ENCODE peak calls at places on chromosomes 16 and 17, in nine cellular contexts. O is breast epithelium, S is prostate gland, W is ovary, Y is HCT116, Q is A549, R is thyroid gland, N is NB4, T is H1. M is an unnamed sample.

GRCh38 chr17:71883845-71884244 is 237.0 kb upstream of the SOX9 start:
- DNase-seq in O (no peak), S (no peak), W (no peak), Y (no peak), Q (no peak), R (no peak), N (no peak), T (no peak), M (no peak)

GRCh38 chr17:38560503-38561318 is 45.0 kb downstream of the SRCIN1 start:
- DNase-seq in O (no peak), S (no peak), W (no peak), Y (no peak), Q (no peak), R (no peak), N (peak), T (no peak), M (no peak)

GRCh38 chr17:82204831-82205719 is 7.6 kb downstream of the CCDC57 start:
- DNase-seq in O (no peak), S (no peak), W (peak), Y (no peak), Q (peak), R (no peak), N (peak), T (no peak), M (no peak)

GRCh38 chr17:39231587-39232551 is 6.1 kb upstream of the STAC2 start:
- DNase-seq in O (no peak), S (no peak), W (no peak), Y (no peak), Q (peak), R (peak), N (peak), T (no peak), M (peak)

GRCh38 chr16:87318158-87318644 is 1.0 kb upstream of the C16orf95 start:
- DNase-seq in O (no peak), S (no peak), W (peak), Y (no peak), Q (no peak), R (no peak), N (no peak), T (no peak), M (no peak)

GRCh38 chr16:86676216-86676800 is 98.0 kb downstream of the FOXL1 start:
- DNase-seq in O (no peak), S (no peak), W (no peak), Y (peak), Q (peak), R (no peak), N (no peak), T (no peak), M (no peak)

GRCh38 chr16:57475711-57476339 is 10.5 kb downstream of the DOK4 start:
- DNase-seq in O (peak), S (no peak), W (no peak), Y (peak), Q (peak), R (peak), N (peak), T (peak), M (no peak)

GRCh38 chr16:26547681-26548080 is 519.0 kb upstream of the C16orf82 start:
- DNase-seq in O (no peak), S (no peak), W (no peak), Y (no peak), Q (no peak), R (no peak), N (no peak), T (no peak), M (no peak)

GRCh38 chr16:8996891-8997290 is 33.2 kb upstream of the USP7 start:
- DNase-seq in O (no peak), S (no peak), W (no peak), Y (peak), Q (peak), R (no peak), N (peak), T (no peak), M (no peak)

GRCh38 chr16:66070140-66070887 is 296.2 kb upstream of the CDH5 start:
- DNase-seq in O (no peak), S (peak), W (peak), Y (no peak), Q (no peak), R (peak), N (no peak), T (no peak), M (peak)

GRCh38 chr16:48442379-48442778 is 57.2 kb upstream of the SIAH1 start:
- DNase-seq in O (no peak), S (no peak), W (no peak), Y (no peak), Q (no peak), R (no peak), N (no peak), T (no peak), M (no peak)

GRCh38 chr16:48444574-48444973 is 59.4 kb upstream of the SIAH1 start:
- DNase-seq in O (no peak), S (no peak), W (no peak), Y (peak), Q (peak), R (no peak), N (no peak), T (no peak), M (no peak)

GRCh38 chr16:48438414-48438813 is 53.2 kb upstream of the SIAH1 start:
- DNase-seq in O (no peak), S (no peak), W (no peak), Y (no peak), Q (no peak), R (no peak), N (no peak), T (no peak), M (no peak)

GRCh38 chr16:48441106-48441505 is 55.9 kb upstream of the SIAH1 start:
- DNase-seq in O (no peak), S (no peak), W (no peak), Y (no peak), Q (no peak), R (no peak), N (peak), T (no peak), M (no peak)

GRCh38 chr16:48441863-48442279 is 56.7 kb upstream of the SIAH1 start:
- DNase-seq in O (no peak), S (no peak), W (no peak), Y (no peak), Q (peak), R (no peak), N (no peak), T (no peak), M (no peak)
- H3K4me3 ChIP-seq in O (no peak), S (no peak), W (no peak), Y (no peak), Q (no peak), R (no peak), N (no peak), T (no peak), M (no peak)

GRCh38 chr17:73729101-73729500 is 84.9 kb upstream of the SDK2 start:
- DNase-seq in O (no peak), S (no peak), W (no peak), Y (no peak), Q (no peak), R (no peak), N (no peak), T (no peak), M (no peak)
- TF ChIP-seq POLR2A in O (no peak), S (no peak), W (no peak), Y (no peak), Q (no peak), R (no peak), N (no peak), T (no peak), M (no peak)

DNA sequence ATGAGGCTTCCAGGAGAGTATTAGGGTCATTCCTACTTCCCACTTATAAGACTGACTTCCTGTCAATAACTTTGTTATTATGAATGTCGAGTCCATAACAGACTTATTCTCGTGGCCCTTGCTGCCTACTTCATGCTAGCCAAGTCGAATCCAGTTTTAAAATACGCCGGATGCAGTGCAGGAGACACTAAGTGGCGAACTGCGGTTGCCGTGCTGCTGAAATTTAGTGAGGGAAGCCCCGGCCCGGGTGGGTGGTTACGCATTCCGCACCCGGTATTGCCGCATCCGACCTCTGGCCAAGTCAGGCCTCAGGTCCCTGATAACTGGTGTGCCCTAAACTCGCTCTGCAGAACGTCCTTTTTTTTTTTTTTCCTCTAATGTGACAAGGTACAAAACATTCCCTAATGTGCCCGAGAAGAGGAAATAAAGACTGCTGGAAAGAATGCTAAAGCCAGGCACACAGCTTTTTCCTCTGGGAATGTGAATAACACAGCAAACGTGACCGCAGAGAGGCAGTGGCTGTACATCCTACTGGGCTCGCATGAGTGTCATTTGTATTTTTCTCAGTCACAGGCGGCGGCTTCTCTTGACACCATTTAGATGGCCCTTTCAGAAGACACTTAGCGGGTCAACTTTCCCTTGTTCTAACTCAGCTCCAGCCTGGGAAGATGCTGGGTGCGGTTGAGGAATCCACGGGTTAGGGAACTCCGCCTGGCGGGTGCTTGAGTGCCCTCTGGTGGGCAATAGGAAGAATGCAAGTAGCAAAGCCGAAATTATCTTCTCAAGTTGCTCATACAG is 7.1 kb upstream of the AKTIP start:
- DNase-seq in O (peak), S (peak), W (peak), Y (peak), Q (peak), R (peak), N (peak), T (no peak), M (peak)
- H3K4me3 ChIP-seq in O (no peak), S (no peak), W (no peak), Y (no peak), Q (no peak), R (no peak), N (no peak), T (no peak), M (no peak)

DNA sequence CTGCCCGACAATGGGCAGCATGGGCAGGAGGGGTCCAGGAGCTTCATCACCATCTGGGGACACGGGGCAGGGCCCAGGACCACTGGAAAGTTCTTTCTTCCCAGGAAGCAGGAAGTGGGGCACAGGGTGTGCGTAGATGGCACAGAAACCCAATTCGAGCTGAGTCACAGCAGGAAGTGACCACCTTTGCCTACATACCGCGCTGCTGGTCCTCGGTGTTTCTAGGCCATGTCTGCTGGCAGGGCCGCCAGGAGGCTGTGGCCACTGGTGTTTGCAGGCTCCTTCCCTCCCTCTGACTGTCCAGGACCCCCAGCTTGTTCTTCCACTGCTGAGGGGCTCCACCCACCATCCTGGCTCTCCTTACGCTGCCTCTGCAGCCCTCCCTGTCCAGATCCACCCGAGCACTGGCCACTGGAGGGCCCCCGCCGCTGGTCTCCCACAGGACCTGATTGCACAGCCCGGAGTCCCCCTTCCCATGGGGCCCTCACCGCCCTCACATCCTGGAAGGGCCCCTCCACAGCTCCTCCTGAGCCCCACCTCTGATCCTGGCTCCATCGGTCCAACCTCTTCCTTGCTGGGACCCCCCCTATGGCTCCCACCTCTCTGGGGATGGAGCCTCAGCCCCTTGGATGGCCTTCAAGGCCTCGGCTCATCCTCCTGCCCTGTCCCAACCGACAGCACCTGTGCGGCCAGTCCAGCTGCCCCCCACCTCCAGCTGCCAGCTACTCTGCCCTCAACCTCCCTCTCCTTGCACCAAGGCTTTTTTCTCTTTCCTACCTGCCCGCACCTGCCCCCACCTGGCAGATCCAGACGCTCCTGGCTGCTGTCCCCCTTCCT is 14.5 kb upstream of the RASD1 start:
- DNase-seq in O (no peak), S (no peak), W (no peak), Y (no peak), Q (no peak), R (no peak), N (peak), T (no peak), M (no peak)
- TF ChIP-seq POLR2A in O (no peak), S (no peak), W (no peak), Y (no peak), Q (no peak), R (no peak), N (no peak), T (no peak), M (no peak)

GRCh38 chr16:718389-718788 is 2.6 kb upstream of the ANTKMT start:
- DNase-seq in O (no peak), S (no peak), W (no peak), Y (no peak), Q (no peak), R (no peak), N (no peak), T (no peak), M (no peak)

GRCh38 chr16:717651-718245 is 2.8 kb downstream of the METRN start:
- DNase-seq in O (no peak), S (no peak), W (no peak), Y (no peak), Q (no peak), R (no peak), N (no peak), T (no peak), M (no peak)

GRCh38 chr16:720507-720989 is 398 bp upstream of the ANTKMT start:
- DNase-seq in O (no peak), S (no peak), W (peak), Y (no peak), Q (peak), R (peak), N (peak), T (no peak), M (no peak)

GRCh38 chr16:719815-720506 is 985 bp upstream of the ANTKMT start:
- DNase-seq in O (no peak), S (no peak), W (no peak), Y (no peak), Q (peak), R (no peak), N (peak), T (no peak), M (no peak)

DNA sequence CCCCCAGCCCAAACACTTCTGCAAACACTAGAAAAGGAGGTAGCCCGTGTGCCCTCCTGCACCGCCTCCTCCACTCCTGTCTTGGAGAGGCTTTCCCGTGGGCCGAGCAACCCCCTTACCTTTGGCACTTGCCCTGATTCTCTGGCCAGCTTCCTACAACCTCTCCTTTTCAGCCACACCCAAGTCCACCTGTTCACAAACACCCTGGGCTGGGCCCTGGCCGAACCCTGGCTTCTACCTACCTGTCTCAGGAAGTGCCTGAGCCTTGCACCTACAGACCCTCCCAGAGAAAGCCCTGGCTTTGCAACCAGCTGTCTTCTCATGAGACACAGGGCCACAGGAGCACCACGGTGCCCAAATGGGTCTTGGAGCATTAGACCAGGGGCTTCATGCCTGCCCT is 2.0 kb upstream of the ANTKMT start:
- DNase-seq in O (no peak), S (no peak), W (no peak), Y (no peak), Q (no peak), R (no peak), N (no peak), T (no peak), M (no peak)
- H3K4me3 ChIP-seq in O (no peak), S (no peak), W (no peak), Y (peak), Q (no peak), R (no peak), N (no peak), T (no peak), M (no peak)

DNA sequence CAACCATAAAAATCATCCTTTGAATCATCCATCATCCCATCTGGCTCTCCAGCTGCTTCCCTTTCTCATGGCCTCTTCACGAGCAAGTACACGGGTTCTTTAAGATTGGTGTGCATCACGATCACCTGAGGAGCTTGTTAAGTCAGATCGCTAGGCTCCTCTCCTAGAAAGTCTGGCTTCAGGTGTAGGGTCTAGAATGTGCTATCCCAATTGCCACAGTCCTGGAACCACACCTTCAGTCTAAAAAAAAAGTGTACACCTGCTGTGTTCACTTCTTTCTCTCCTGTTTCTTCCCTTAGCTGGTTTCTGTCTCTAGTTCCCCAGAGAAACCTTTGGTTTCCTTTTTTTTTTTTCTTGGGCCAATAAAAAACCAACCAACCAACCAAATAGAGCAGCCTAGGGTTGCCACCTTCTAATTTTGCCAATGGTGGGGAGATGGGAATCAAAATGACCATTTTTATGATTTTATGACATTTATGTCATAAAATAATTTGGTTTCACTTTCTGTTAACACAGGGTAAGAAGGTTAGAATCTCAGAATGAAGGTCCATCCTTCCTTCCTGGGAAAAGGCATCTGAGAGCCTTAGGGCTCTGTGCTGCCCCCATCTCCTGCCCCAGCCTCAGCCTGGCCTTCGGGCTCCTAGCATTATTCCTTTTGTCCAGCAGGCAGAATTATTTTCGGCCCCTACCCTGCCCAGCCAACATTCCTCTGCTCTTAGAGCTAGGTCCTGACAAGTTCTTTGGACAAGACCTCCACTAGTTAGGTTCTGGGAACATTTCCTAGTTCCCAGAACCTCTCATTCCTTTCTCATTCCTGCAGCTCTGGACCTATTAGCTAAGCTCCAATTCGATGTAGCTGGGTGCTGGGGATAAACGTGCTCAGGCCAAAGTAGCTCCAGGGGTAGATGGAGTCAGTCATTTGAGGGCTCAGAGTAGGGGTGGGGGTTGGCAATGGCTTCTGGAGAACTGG is 1.9 kb upstream of the GGT6 start:
- DNase-seq in O (no peak), S (no peak), W (no peak), Y (no peak), Q (no peak), R (no peak), N (no peak), T (no peak), M (no peak)
- TF ChIP-seq POLR2A in O (no peak), S (no peak), W (no peak), Y (no peak), Q (no peak), R (no peak), N (no peak), T (no peak), M (no peak)

M was measured in stomach.